ENCODE peak calls at places on chromosomes 13 and 19, in five cellular contexts. J is CD8-positive, alpha-beta memory T cell; A is aorta; G is uterus; M is CD4-positive, alpha-beta memory T cell. F is an unnamed sample.

GRCh38 chr19:19371056-19371455 is 34.4 kb upstream of the GATAD2A start:
- DNase-seq in G (no peak), J (no peak), M (no peak), A (no peak), F (no peak)

GRCh38 chr13:79456656-79457365 is 24.1 kb upstream of the NDFIP2 start:
- DNase-seq in A (no peak), J (no peak), G (no peak), M (no peak), F (no peak)

GRCh38 chr13:23455401-23456185 is 22.1 kb upstream of the SACS start:
- DNase-seq in J (no peak), A (no peak), G (no peak), M (no peak), F (no peak)

GRCh38 chr19:30908262-30908771 is 440.9 kb downstream of the TSHZ3 start:
- DNase-seq in M (no peak), A (no peak), G (no peak), J (no peak), F (no peak)

GRCh38 chr19:30602661-30603322 is 230.6 kb downstream of the ZNF536 start:
- DNase-seq in G (no peak), J (no peak), M (no peak), A (no peak), F (no peak)

GRCh38 chr13:108223850-108224503 is 5.8 kb downstream of the ABHD13 start:
- DNase-seq in M (no peak), A (no peak), J (no peak), G (no peak), F (no peak)

GRCh38 chr19:31254611-31255010 is 94.6 kb downstream of the TSHZ3 start:
- DNase-seq in A (no peak), G (no peak), M (no peak), J (no peak), F (no peak)

GRCh38 chr19:4896372-4896771 is 6.3 kb downstream of the ARRDC5 start:
- DNase-seq in G (no peak), M (no peak), A (no peak), J (no peak), F (no peak)

GRCh38 chr13:24629320-24629719 is 50.9 kb upstream of the ATP12A start:
- DNase-seq in J (no peak), M (no peak), A (no peak), G (no peak), F (no peak)

GRCh38 chr13:77952737-77953136 is 34.1 kb upstream of the EDNRB start:
- DNase-seq in J (no peak), M (no peak), A (no peak), G (no peak), F (no peak)

GRCh38 chr19:2477141-2477710 is 1.3 kb downstream of the GADD45B start:
- DNase-seq in J (no peak), M (no peak), A (peak; percentile 86), G (peak; percentile 39), F (no peak)

GRCh38 chr19:15280048-15280725 is 47.9 kb upstream of the EPHX3 start:
- DNase-seq in G (no peak), J (no peak), A (peak; percentile 4), M (no peak), F (no peak)

GRCh38 chr19:48271531-48272151 is 1.8 kb downstream of the ZNF114 start:
- DNase-seq in M (no peak), A (peak; percentile 80), J (no peak), G (peak; percentile 28), F (peak; percentile 31)

GRCh38 chr13:90564566-90564965 is 782.9 kb upstream of the MIR17HG start:
- DNase-seq in J (no peak), A (no peak), G (no peak), M (no peak), F (no peak)

GRCh38 chr19:52710538-52710937 is 24.3 kb downstream of the ZNF611 start:
- DNase-seq in A (no peak), M (no peak), G (no peak), J (no peak), F (no peak)

GRCh38 chr13:66933527-66933926 is 296.6 kb downstream of the PCDH9 start:
- DNase-seq in M (no peak), G (no peak), A (no peak), J (no peak), F (no peak)

GRCh38 chr19:48627211-48627864 is 8.0 kb downstream of the SPHK2 start:
- DNase-seq in M (no peak), A (peak; percentile 74), G (no peak), J (no peak), F (no peak)

GRCh38 chr19:42479736-42480135 is 37.0 kb upstream of the CXCL17 start:
- DNase-seq in M (no peak), A (no peak), G (no peak), J (no peak), F (no peak)

GRCh38 chr13:114115191-114115671 is 17.2 kb downstream of the RASA3 start:
- DNase-seq in A (peak; percentile 78), M (no peak), J (no peak), G (peak; percentile 20), F (no peak)

GRCh38 chr13:97043302-97043701 is 49.0 kb upstream of the OXGR1 start:
- DNase-seq in A (no peak), J (no peak), G (no peak), M (no peak), F (no peak)

DNA sequence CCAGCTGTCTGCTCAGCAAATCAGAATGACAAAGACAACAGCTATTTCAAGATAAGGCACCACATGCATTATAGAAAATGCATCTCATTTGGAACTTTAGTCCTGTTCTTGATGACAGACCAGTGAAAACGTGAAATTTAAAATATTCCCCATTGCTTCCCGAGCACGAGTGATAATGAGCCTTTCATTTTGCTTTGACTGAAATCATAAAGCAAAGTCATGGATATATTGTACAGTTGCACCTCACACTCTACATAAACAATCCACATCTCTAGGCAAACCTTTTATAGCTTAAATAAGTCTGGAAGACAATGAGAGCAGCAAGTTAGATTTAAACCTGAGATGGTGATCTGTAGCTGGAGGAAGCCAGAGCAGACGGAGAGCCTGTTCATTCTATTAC is 79.1 kb downstream of the FAM216B start:
- DNase-seq in A (no peak), J (no peak), G (no peak), M (no peak), F (no peak)
- H3K4me1 ChIP-seq in A (no peaks in the 10 kb centered on the region), J (no peaks in the 10 kb centered on the region), G (no peaks in the 10 kb centered on the region), M (no peaks in the 10 kb centered on the region), F (no peaks in the 10 kb centered on the region)

GRCh38 chr13:74771964-74772363 is 637.8 kb upstream of the KLF12 start:
- DNase-seq in J (no peak), A (no peak), M (no peak), G (no peak), F (no peak)
- H3K4me1 ChIP-seq in J (no peaks in the 10 kb centered on the region), A (no peaks in the 10 kb centered on the region), M (no peaks in the 10 kb centered on the region), G (peaks cover 5% of the 10 kb centered on the region), F (no peaks in the 10 kb centered on the region)

DNA sequence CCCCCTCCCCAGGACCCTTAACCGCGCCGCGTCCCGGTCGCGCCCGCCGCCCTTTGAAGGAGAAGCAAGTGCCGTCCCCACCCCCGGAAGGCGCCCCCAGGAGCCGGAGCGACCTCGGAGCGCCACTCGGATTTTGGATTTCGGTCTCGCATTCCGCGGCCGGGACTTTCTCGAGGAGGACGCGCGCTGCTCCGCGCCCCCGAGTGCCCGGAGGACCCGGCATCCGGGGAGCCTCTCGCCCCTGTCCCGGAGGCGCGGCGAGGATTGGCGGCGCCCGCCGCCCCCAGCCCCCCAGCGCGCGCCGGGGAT is 1.6 kb downstream of the MIDN start:
- DNase-seq in G (no peak), M (no peak), J (no peak), A (no peak), F (no peak)
- H3K4me1 ChIP-seq in G (peaks cover 26% of the 10 kb centered on the region), M (peaks cover 33% of the 10 kb centered on the region), J (peaks cover 32% of the 10 kb centered on the region), A (no peaks in the 10 kb centered on the region), F (peaks cover 67% of the 10 kb centered on the region)

GRCh38 chr13:110225609-110226008 is 81.3 kb downstream of the COL4A1 start:
- DNase-seq in G (no peak), J (no peak), A (no peak), M (no peak), F (no peak)

GRCh38 chr13:110227416-110227815 is 79.5 kb downstream of the COL4A1 start:
- DNase-seq in G (no peak), A (no peak), M (no peak), J (no peak), F (no peak)

GRCh38 chr13:110226051-110226562 is 80.8 kb downstream of the COL4A1 start:
- DNase-seq in A (no peak), M (no peak), J (no peak), G (no peak), F (no peak)

GRCh38 chr13:110227864-110228643 is 78.9 kb downstream of the COL4A1 start:
- DNase-seq in A (no peak), J (no peak), M (no peak), G (no peak), F (peak; percentile 65)

GRCh38 chr13:110225007-110225406 is 82.0 kb downstream of the COL4A1 start:
- DNase-seq in A (no peak), J (no peak), G (no peak), M (no peak), F (peak; percentile 61)
- H3K4me1 ChIP-seq in A (peaks cover 3% of the 10 kb centered on the region), J (no peaks in the 10 kb centered on the region), G (peaks cover 7% of the 10 kb centered on the region), M (no peaks in the 10 kb centered on the region), F (no peaks in the 10 kb centered on the region)

GRCh38 chr13:28356506-28357064 is 138.3 kb downstream of the FLT1 start:
- DNase-seq in A (no peak), J (no peak), G (no peak), M (no peak), F (no peak)
- H3K4me1 ChIP-seq in A (no peaks in the 10 kb centered on the region), J (peaks cover 6% of the 10 kb centered on the region), G (no peaks in the 10 kb centered on the region), M (peaks cover 7% of the 10 kb centered on the region), F (no peaks in the 10 kb centered on the region)

GRCh38 chr19:36113895-36114762 is 546 bp downstream of the POLR2I start:
- DNase-seq in M (peak; percentile 22), J (peak; percentile 22), G (no peak), A (no peak), F (peak; percentile 32)
- H3K4me1 ChIP-seq in M (peaks cover 30% of the 10 kb centered on the region), J (peaks cover 29% of the 10 kb centered on the region), G (peaks cover 8% of the 10 kb centered on the region), A (no peaks in the 10 kb centered on the region), F (no peaks in the 10 kb centered on the region)

F was measured in tibial artery.